ENCODE peak calls at places on chromosomes 12 and 14, in six cellular contexts. P is amniotic stem cell, Y is T-helper 2 cell, Q is GM12864, R is T-helper 9 cell, K is AG20443. W is an unnamed sample.
A peak's percentile ranks its signal among the peaks of the same experiment; 100 is the strongest.

GRCh38 chr12:101238806-101239329 is 28.8 kb upstream of the SLC5A8 start:
- DNase-seq in P (no peak), Y (no peak), Q (no peak), R (no peak), K (no peak), W (no peak)

GRCh38 chr12:104242546-104243206 is 27.1 kb downstream of the TXNRD1 start:
- DNase-seq in P (no peak), Y (no peak), Q (no peak), R (no peak), K (no peak), W (no peak)

GRCh38 chr14:95098984-95099599 is 58.2 kb downstream of the DICER1 start:
- DNase-seq in P (peak; percentile 46), Y (peak; percentile 58), Q (no peak), R (peak; percentile 4), K (peak; percentile 77), W (peak; percentile 7)

GRCh38 chr14:56514663-56515371 is 64.8 kb upstream of the TMEM260 start:
- DNase-seq in P (no peak), Y (no peak), Q (no peak), R (no peak), K (peak; percentile 53), W (peak; percentile 27)

GRCh38 chr12:114611145-114612018 is 72.6 kb downstream of the TBX3 start:
- DNase-seq in P (no peak), Y (no peak), Q (no peak), R (no peak), K (no peak), W (no peak)

GRCh38 chr12:108649126-108649525 is 15.4 kb upstream of the SELPLG start:
- DNase-seq in P (peak; percentile 29), Y (peak; percentile 61), Q (no peak), R (no peak), K (peak; percentile 46), W (peak; percentile 85)

GRCh38 chr14:64572721-64573508 is 23.2 kb downstream of the PPP1R36 start:
- DNase-seq in P (no peak), Y (no peak), Q (no peak), R (no peak), K (no peak), W (no peak)

GRCh38 chr14:101843665-101844064 is 82.2 kb downstream of the PPP2R5C start:
- DNase-seq in P (no peak), Y (peak; percentile 91), Q (no peak), R (peak; percentile 46), K (no peak), W (no peak)

GRCh38 chr14:22466520-22466919 is 122.5 kb downstream of the DAD1 start:
- DNase-seq in P (no peak), Y (no peak), Q (no peak), R (no peak), K (no peak), W (no peak)

GRCh38 chr14:56490379-56490778 is 89.2 kb upstream of the TMEM260 start:
- DNase-seq in P (no peak), Y (peak; percentile 23), Q (no peak), R (no peak), K (peak; percentile 23), W (peak; percentile 41)

GRCh38 chr12:124454352-124454725 is 113.1 kb downstream of the NCOR2 start:
- DNase-seq in P (no peak), Y (no peak), Q (no peak), R (no peak), K (no peak), W (no peak)

GRCh38 chr12:78888583-78888982 is 24.0 kb downstream of the SYT1 start:
- DNase-seq in P (no peak), Y (no peak), Q (peak; percentile 16), R (no peak), K (no peak), W (no peak)

GRCh38 chr12:12007001-12007712 is 63.6 kb upstream of the BCL2L14 start:
- DNase-seq in P (no peak), Y (peak; percentile 73), Q (peak; percentile 58), R (peak; percentile 20), K (no peak), W (peak; percentile 22)

GRCh38 chr14:74660167-74660566 is 48.1 kb upstream of the LTBP2 start:
- DNase-seq in P (no peak), Y (no peak), Q (no peak), R (no peak), K (no peak), W (no peak)

GRCh38 chr14:72666610-72667009 is 227.3 kb downstream of the DPF3 start:
- DNase-seq in P (peak; percentile 65), Y (no peak), Q (no peak), R (no peak), K (peak; percentile 45), W (peak; percentile 85)

GRCh38 chr14:64388533-64389243 is 535 bp downstream of the MTHFD1 start:
- DNase-seq in P (peak; percentile 13), Y (no peak), Q (no peak), R (no peak), K (peak; percentile 30), W (peak; percentile 18)

GRCh38 chr12:126974779-126975178 is 1292.2 kb upstream of the TMEM132C start:
- DNase-seq in P (no peak), Y (no peak), Q (no peak), R (no peak), K (no peak), W (no peak)

W was measured in HFFc6.